ENCODE peak calls at places on chromosomes 2 and 18, in ten cellular contexts. One of them, this sample, is unnamed.

GRCh38 chr2:2564300-2565085 is 233.4 kb upstream of the MYT1L start:
- DNase-seq in heart left ventricle: no peak
- DNase-seq in upper lobe of right lung: no peak
- DNase-seq in mesenchymal stem cell: no peak
- DNase-seq in GM23338: peak
- DNase-seq in OCI-LY7: no peak
- DNase-seq in IMR-90: no peak
- DNase-seq in A549: no peak
- DNase-seq in tibial artery: no peak
- DNase-seq in heart right ventricle: no peak
- DNase-seq in this sample: no peak

GRCh38 chr2:187138240-187138639 is 289.3 kb upstream of the ZSWIM2 start:
- DNase-seq in heart left ventricle: peak
- DNase-seq in upper lobe of right lung: no peak
- DNase-seq in mesenchymal stem cell: peak
- DNase-seq in GM23338: peak
- DNase-seq in OCI-LY7: peak
- DNase-seq in IMR-90: peak
- DNase-seq in A549: peak
- DNase-seq in tibial artery: no peak
- DNase-seq in heart right ventricle: peak
- DNase-seq in this sample: peak

GRCh38 chr2:6793371-6793770 is 72.3 kb downstream of the CMPK2 start:
- DNase-seq in heart left ventricle: no peak
- DNase-seq in upper lobe of right lung: no peak
- DNase-seq in mesenchymal stem cell: peak
- DNase-seq in GM23338: no peak
- DNase-seq in OCI-LY7: no peak
- DNase-seq in IMR-90: peak
- DNase-seq in A549: peak
- DNase-seq in tibial artery: no peak
- DNase-seq in heart right ventricle: no peak
- DNase-seq in this sample: no peak

GRCh38 chr2:217653240-217653639 is 349.6 kb downstream of the TNS1 start:
- DNase-seq in heart left ventricle: no peak
- DNase-seq in upper lobe of right lung: peak
- DNase-seq in mesenchymal stem cell: peak
- DNase-seq in GM23338: no peak
- DNase-seq in OCI-LY7: no peak
- DNase-seq in IMR-90: peak
- DNase-seq in A549: peak
- DNase-seq in tibial artery: peak
- DNase-seq in heart right ventricle: peak
- DNase-seq in this sample: peak

GRCh38 chr18:7927119-7927518 is 360.0 kb downstream of the PTPRM start:
- DNase-seq in heart left ventricle: no peak
- DNase-seq in upper lobe of right lung: no peak
- DNase-seq in mesenchymal stem cell: no peak
- DNase-seq in GM23338: no peak
- DNase-seq in OCI-LY7: no peak
- DNase-seq in IMR-90: peak
- DNase-seq in A549: no peak
- DNase-seq in tibial artery: no peak
- DNase-seq in heart right ventricle: no peak
- DNase-seq in this sample: no peak

GRCh38 chr2:237801466-237801865 is 2.9 kb downstream of the RBM44 start:
- DNase-seq in heart left ventricle: no peak
- DNase-seq in upper lobe of right lung: no peak
- DNase-seq in mesenchymal stem cell: no peak
- DNase-seq in GM23338: no peak
- DNase-seq in OCI-LY7: no peak
- DNase-seq in IMR-90: no peak
- DNase-seq in A549: no peak
- DNase-seq in tibial artery: no peak
- DNase-seq in heart right ventricle: no peak
- DNase-seq in this sample: no peak

GRCh38 chr2:6791682-6792081 is 74.0 kb downstream of the CMPK2 start:
- DNase-seq in heart left ventricle: no peak
- DNase-seq in upper lobe of right lung: no peak
- DNase-seq in mesenchymal stem cell: no peak
- DNase-seq in GM23338: peak
- DNase-seq in OCI-LY7: peak
- DNase-seq in IMR-90: no peak
- DNase-seq in A549: peak
- DNase-seq in tibial artery: no peak
- DNase-seq in heart right ventricle: no peak
- DNase-seq in this sample: no peak

GRCh38 chr2:71566271-71566858 is 113.0 kb downstream of the DYSF start:
- DNase-seq in heart left ventricle: no peak
- DNase-seq in upper lobe of right lung: no peak
- DNase-seq in mesenchymal stem cell: no peak
- DNase-seq in GM23338: no peak
- DNase-seq in OCI-LY7: no peak
- DNase-seq in IMR-90: no peak
- DNase-seq in A549: no peak
- DNase-seq in tibial artery: no peak
- DNase-seq in heart right ventricle: no peak
- DNase-seq in this sample: peak

GRCh38 chr18:36539674-36540073 is 242.2 kb downstream of the FHOD3 start:
- DNase-seq in heart left ventricle: no peak
- DNase-seq in upper lobe of right lung: no peak
- DNase-seq in mesenchymal stem cell: no peak
- DNase-seq in GM23338: no peak
- DNase-seq in OCI-LY7: no peak
- DNase-seq in IMR-90: peak
- DNase-seq in A549: no peak
- DNase-seq in tibial artery: no peak
- DNase-seq in heart right ventricle: no peak
- DNase-seq in this sample: no peak

GRCh38 chr2:64283015-64283570 is 138.9 kb upstream of the PELI1 start:
- DNase-seq in heart left ventricle: no peak
- DNase-seq in upper lobe of right lung: no peak
- DNase-seq in mesenchymal stem cell: no peak
- DNase-seq in GM23338: no peak
- DNase-seq in OCI-LY7: peak
- DNase-seq in IMR-90: no peak
- DNase-seq in A549: no peak
- DNase-seq in tibial artery: no peak
- DNase-seq in heart right ventricle: no peak
- DNase-seq in this sample: no peak

GRCh38 chr2:121754851-121755236 is 607 bp upstream of the TSN start:
- DNase-seq in heart left ventricle: no peak
- DNase-seq in upper lobe of right lung: no peak
- DNase-seq in mesenchymal stem cell: no peak
- DNase-seq in GM23338: no peak
- DNase-seq in OCI-LY7: no peak
- DNase-seq in IMR-90: no peak
- DNase-seq in A549: no peak
- DNase-seq in tibial artery: no peak
- DNase-seq in heart right ventricle: no peak
- DNase-seq in this sample: no peak
- H3K27ac ChIP-seq in heart left ventricle: peak
- H3K27ac ChIP-seq in upper lobe of right lung: peak
- H3K27ac ChIP-seq in mesenchymal stem cell: no peak
- H3K27ac ChIP-seq in GM23338: no peak
- H3K27ac ChIP-seq in OCI-LY7: peak
- H3K27ac ChIP-seq in IMR-90: no peak
- H3K27ac ChIP-seq in A549: peak
- H3K27ac ChIP-seq in tibial artery: peak
- H3K27ac ChIP-seq in heart right ventricle: peak
- H3K27ac ChIP-seq in this sample: no peak

DNA sequence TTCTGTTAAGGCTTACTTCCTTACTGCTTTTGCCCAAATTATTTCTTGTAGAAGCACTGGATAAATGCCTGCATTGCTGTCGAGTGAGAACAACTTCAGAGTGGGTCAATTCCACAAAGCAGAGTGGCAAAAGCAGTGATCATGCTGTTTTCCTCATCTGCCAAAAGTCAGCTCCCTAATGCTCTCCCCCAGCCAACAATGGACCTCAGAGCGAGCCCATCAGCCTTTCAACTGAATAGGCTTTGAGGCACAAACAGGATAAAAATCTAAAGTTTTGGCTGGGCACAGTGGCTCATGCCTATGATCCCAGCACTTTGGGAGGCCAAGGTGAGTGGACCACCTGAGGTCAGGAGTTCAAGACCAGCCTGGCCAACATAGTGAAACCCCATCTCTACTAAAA is 222.7 kb downstream of the TCF4 start:
- DNase-seq in heart left ventricle: no peak
- DNase-seq in upper lobe of right lung: no peak
- DNase-seq in mesenchymal stem cell: no peak
- DNase-seq in GM23338: no peak
- DNase-seq in OCI-LY7: no peak
- DNase-seq in IMR-90: no peak
- DNase-seq in A549: no peak
- DNase-seq in tibial artery: no peak
- DNase-seq in heart right ventricle: no peak
- DNase-seq in this sample: no peak
- H3K4me3 ChIP-seq in heart left ventricle: no peak
- H3K4me3 ChIP-seq in upper lobe of right lung: no peak
- H3K4me3 ChIP-seq in mesenchymal stem cell: no peak
- H3K4me3 ChIP-seq in GM23338: no peak
- H3K4me3 ChIP-seq in OCI-LY7: no peak
- H3K4me3 ChIP-seq in IMR-90: no peak
- H3K4me3 ChIP-seq in A549: no peak
- H3K4me3 ChIP-seq in tibial artery: no peak
- H3K4me3 ChIP-seq in heart right ventricle: no peak
- H3K4me3 ChIP-seq in this sample: no peak

DNA sequence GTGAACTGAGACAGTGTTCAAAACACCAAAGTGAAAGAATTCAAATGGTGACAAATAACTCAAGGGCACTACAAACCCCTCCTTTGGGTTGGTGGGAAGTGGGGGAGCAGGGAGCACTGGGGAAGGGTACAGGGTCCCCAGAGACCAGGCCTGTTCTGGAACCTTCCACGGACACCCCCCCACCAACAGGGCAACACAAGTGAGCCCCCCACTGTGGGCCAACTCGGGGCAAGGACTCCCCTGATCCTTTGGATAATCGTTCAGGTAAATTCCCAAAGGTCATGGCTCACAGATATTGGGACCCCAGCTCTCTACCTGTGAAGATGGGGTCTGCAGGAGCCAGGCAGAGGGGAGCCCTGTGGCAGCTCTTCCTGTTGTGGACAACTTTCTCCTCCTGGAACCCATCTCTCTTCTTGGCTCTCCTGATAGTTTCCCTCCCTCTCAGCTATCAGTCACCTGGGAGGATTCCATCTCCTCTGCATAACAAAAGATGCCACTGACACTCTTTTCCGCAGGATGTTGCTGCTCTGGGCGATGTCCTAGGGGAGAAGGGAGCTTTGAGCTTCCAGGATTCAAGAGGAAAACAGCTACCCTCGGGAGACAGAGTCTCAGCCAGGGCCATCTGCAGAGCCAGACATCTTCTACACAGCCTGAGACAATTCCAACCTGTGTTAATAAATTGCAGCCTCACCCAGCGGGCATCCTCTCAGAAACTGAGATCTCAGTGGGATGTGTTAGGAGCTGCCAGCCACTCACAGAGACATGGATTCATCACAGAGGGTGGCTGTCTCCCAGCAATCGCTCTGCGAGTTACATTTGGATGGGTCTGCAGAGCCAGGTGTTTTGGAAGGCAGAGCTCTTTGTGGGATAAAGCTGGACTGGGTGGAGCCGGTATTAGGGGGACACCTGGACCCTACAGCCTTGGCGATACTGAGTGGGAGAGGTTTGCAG is 35.4 kb downstream of the MBP start:
- DNase-seq in heart left ventricle: no peak
- DNase-seq in upper lobe of right lung: no peak
- DNase-seq in mesenchymal stem cell: no peak
- DNase-seq in GM23338: peak
- DNase-seq in OCI-LY7: no peak
- DNase-seq in IMR-90: no peak
- DNase-seq in A549: no peak
- DNase-seq in tibial artery: no peak
- DNase-seq in heart right ventricle: no peak
- DNase-seq in this sample: no peak
- H3K27ac ChIP-seq in heart left ventricle: no peak
- H3K27ac ChIP-seq in upper lobe of right lung: no peak
- H3K27ac ChIP-seq in mesenchymal stem cell: peak
- H3K27ac ChIP-seq in GM23338: peak
- H3K27ac ChIP-seq in OCI-LY7: peak
- H3K27ac ChIP-seq in IMR-90: peak
- H3K27ac ChIP-seq in A549: peak
- H3K27ac ChIP-seq in tibial artery: no peak
- H3K27ac ChIP-seq in heart right ventricle: peak
- H3K27ac ChIP-seq in this sample: no peak

GRCh38 chr2:82481207-82481606 is 1977.9 kb downstream of the SUCLG1 start:
- DNase-seq in heart left ventricle: no peak
- DNase-seq in upper lobe of right lung: no peak
- DNase-seq in mesenchymal stem cell: no peak
- DNase-seq in GM23338: no peak
- DNase-seq in OCI-LY7: no peak
- DNase-seq in IMR-90: no peak
- DNase-seq in A549: no peak
- DNase-seq in tibial artery: no peak
- DNase-seq in heart right ventricle: no peak
- DNase-seq in this sample: no peak
- H3K4me3 ChIP-seq in heart left ventricle: no peak
- H3K4me3 ChIP-seq in upper lobe of right lung: no peak
- H3K4me3 ChIP-seq in mesenchymal stem cell: no peak
- H3K4me3 ChIP-seq in GM23338: no peak
- H3K4me3 ChIP-seq in OCI-LY7: no peak
- H3K4me3 ChIP-seq in IMR-90: no peak
- H3K4me3 ChIP-seq in A549: no peak
- H3K4me3 ChIP-seq in tibial artery: no peak
- H3K4me3 ChIP-seq in heart right ventricle: no peak
- H3K4me3 ChIP-seq in this sample: no peak

DNA sequence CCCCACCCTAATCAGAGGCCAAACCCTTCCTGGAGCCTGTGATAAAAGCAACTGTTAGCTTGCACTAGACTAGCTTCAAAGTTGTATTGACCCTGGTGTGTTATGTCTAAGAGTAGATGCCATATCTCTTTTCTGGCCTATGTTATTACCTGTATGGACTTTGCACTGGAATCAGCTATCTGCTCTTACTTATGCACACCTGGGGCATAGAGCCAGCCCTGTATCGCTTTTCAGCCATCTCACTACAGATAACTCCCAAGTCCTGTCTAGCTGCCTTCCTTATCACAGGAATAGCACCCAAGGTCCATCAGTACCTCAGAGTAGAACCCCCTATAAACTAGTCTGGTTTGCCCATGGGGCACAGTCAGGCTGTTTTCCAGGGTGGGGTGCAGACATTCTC is 58.2 kb downstream of the BCL11A start:
- DNase-seq in heart left ventricle: no peak
- DNase-seq in upper lobe of right lung: no peak
- DNase-seq in mesenchymal stem cell: no peak
- DNase-seq in GM23338: no peak
- DNase-seq in OCI-LY7: no peak
- DNase-seq in IMR-90: no peak
- DNase-seq in A549: no peak
- DNase-seq in tibial artery: no peak
- DNase-seq in heart right ventricle: no peak
- DNase-seq in this sample: no peak
- H3K27ac ChIP-seq in heart left ventricle: no peak
- H3K27ac ChIP-seq in upper lobe of right lung: no peak
- H3K27ac ChIP-seq in mesenchymal stem cell: no peak
- H3K27ac ChIP-seq in GM23338: no peak
- H3K27ac ChIP-seq in OCI-LY7: no peak
- H3K27ac ChIP-seq in IMR-90: no peak
- H3K27ac ChIP-seq in A549: no peak
- H3K27ac ChIP-seq in tibial artery: no peak
- H3K27ac ChIP-seq in heart right ventricle: no peak
- H3K27ac ChIP-seq in this sample: no peak